ENCODE peak calls at places on chromosome 17, in ten cellular contexts. One of them, this sample, is unnamed.
A peak's percentile ranks its signal among the peaks of the same experiment; 100 is the strongest.

GRCh38 chr17:75945202-75945601 is 4.4 kb upstream of the FBF1 start:
- DNase-seq in endodermal cell: no peak
- DNase-seq in PC-3: no peak
- DNase-seq in left lung: no peak
- DNase-seq in cardiac muscle cell: no peak
- DNase-seq in breast epithelium: no peak
- DNase-seq in CD8-positive, alpha-beta T cell: no peak
- DNase-seq in OCI-LY7: no peak
- DNase-seq in mucosa of descending colon: no peak
- DNase-seq in A673: no peak
- DNase-seq in this sample: no peak

GRCh38 chr17:45889579-45889978 is 4.8 kb upstream of the MAPT start:
- DNase-seq in breast epithelium: no peak
- DNase-seq in left lung: no peak
- DNase-seq in CD8-positive, alpha-beta T cell: no peak
- DNase-seq in cardiac muscle cell: no peak
- DNase-seq in OCI-LY7: no peak
- DNase-seq in endodermal cell: peak; percentile 78
- DNase-seq in mucosa of descending colon: no peak
- DNase-seq in PC-3: no peak
- DNase-seq in A673: no peak
- DNase-seq in this sample: no peak

GRCh38 chr17:17170346-17170976 is 35.7 kb downstream of the PLD6 start:
- DNase-seq in OCI-LY7: no peak
- DNase-seq in CD8-positive, alpha-beta T cell: no peak
- DNase-seq in mucosa of descending colon: no peak
- DNase-seq in left lung: no peak
- DNase-seq in A673: no peak
- DNase-seq in PC-3: no peak
- DNase-seq in breast epithelium: peak; percentile 65
- DNase-seq in cardiac muscle cell: peak; percentile 70
- DNase-seq in endodermal cell: no peak
- DNase-seq in this sample: no peak

GRCh38 chr17:5035356-5035755 is at the start of gene SLC52A1:
- DNase-seq in endodermal cell: peak; percentile 81
- DNase-seq in left lung: no peak
- DNase-seq in mucosa of descending colon: peak; percentile 69
- DNase-seq in OCI-LY7: no peak
- DNase-seq in A673: no peak
- DNase-seq in PC-3: no peak
- DNase-seq in CD8-positive, alpha-beta T cell: no peak
- DNase-seq in cardiac muscle cell: no peak
- DNase-seq in breast epithelium: no peak
- DNase-seq in this sample: no peak

GRCh38 chr17:63516910-63517824 is 6.0 kb upstream of the KCNH6 start:
- DNase-seq in cardiac muscle cell: no peak
- DNase-seq in OCI-LY7: no peak
- DNase-seq in CD8-positive, alpha-beta T cell: no peak
- DNase-seq in PC-3: peak; percentile 89
- DNase-seq in A673: no peak
- DNase-seq in mucosa of descending colon: no peak
- DNase-seq in breast epithelium: no peak
- DNase-seq in endodermal cell: no peak
- DNase-seq in left lung: no peak
- DNase-seq in this sample: no peak

GRCh38 chr17:44216173-44216572 is 3.3 kb downstream of the UBTF start:
- DNase-seq in breast epithelium: no peak
- DNase-seq in mucosa of descending colon: no peak
- DNase-seq in left lung: no peak
- DNase-seq in A673: no peak
- DNase-seq in PC-3: no peak
- DNase-seq in CD8-positive, alpha-beta T cell: peak; percentile 59
- DNase-seq in cardiac muscle cell: no peak
- DNase-seq in endodermal cell: no peak
- DNase-seq in OCI-LY7: peak; percentile 88
- DNase-seq in this sample: no peak

GRCh38 chr17:28997811-28998210 is 8.0 kb downstream of the SEZ6 start:
- DNase-seq in OCI-LY7: no peak
- DNase-seq in CD8-positive, alpha-beta T cell: no peak
- DNase-seq in mucosa of descending colon: no peak
- DNase-seq in cardiac muscle cell: no peak
- DNase-seq in breast epithelium: no peak
- DNase-seq in endodermal cell: no peak
- DNase-seq in A673: peak; percentile 71
- DNase-seq in PC-3: no peak
- DNase-seq in left lung: no peak
- DNase-seq in this sample: no peak

GRCh38 chr17:57373071-57373470 is 116.7 kb downstream of the MSI2 start:
- DNase-seq in CD8-positive, alpha-beta T cell: no peak
- DNase-seq in endodermal cell: no peak
- DNase-seq in breast epithelium: no peak
- DNase-seq in OCI-LY7: no peak
- DNase-seq in left lung: no peak
- DNase-seq in mucosa of descending colon: no peak
- DNase-seq in A673: no peak
- DNase-seq in PC-3: no peak
- DNase-seq in cardiac muscle cell: no peak
- DNase-seq in this sample: no peak

GRCh38 chr17:50546701-50547034 is 306 bp upstream of the SPATA20 start:
- DNase-seq in CD8-positive, alpha-beta T cell: no peak
- DNase-seq in endodermal cell: no peak
- DNase-seq in cardiac muscle cell: no peak
- DNase-seq in left lung: no peak
- DNase-seq in PC-3: no peak
- DNase-seq in OCI-LY7: no peak
- DNase-seq in mucosa of descending colon: no peak
- DNase-seq in A673: no peak
- DNase-seq in breast epithelium: no peak
- DNase-seq in this sample: no peak
- H3K4me3 ChIP-seq in CD8-positive, alpha-beta T cell: peak overlapping the region; percentile 65
- H3K4me3 ChIP-seq in endodermal cell: no peak overlapping the region
- H3K4me3 ChIP-seq in cardiac muscle cell: no peak overlapping the region
- H3K4me3 ChIP-seq in left lung: no peak overlapping the region
- H3K4me3 ChIP-seq in PC-3: peak overlapping the region; percentile 72
- H3K4me3 ChIP-seq in OCI-LY7: peak overlapping the region; percentile 41
- H3K4me3 ChIP-seq in mucosa of descending colon: peak overlapping the region; percentile 26
- H3K4me3 ChIP-seq in A673: peak overlapping the region; percentile 58
- H3K4me3 ChIP-seq in breast epithelium: peak overlapping the region; percentile 72
- H3K4me3 ChIP-seq in this sample: peak overlapping the region; percentile 44

GRCh38 chr17:83202002-83203000 is 122.9 kb downstream of the METRNL start:
- DNase-seq in PC-3: no peak
- DNase-seq in mucosa of descending colon: peak; percentile 16
- DNase-seq in CD8-positive, alpha-beta T cell: no peak
- DNase-seq in breast epithelium: peak; percentile 16
- DNase-seq in left lung: peak; percentile 30
- DNase-seq in cardiac muscle cell: no peak
- DNase-seq in A673: no peak
- DNase-seq in OCI-LY7: no peak
- DNase-seq in endodermal cell: no peak
- DNase-seq in this sample: no peak

GRCh38 chr17:83203073-83203471 is 123.7 kb downstream of the METRNL start:
- DNase-seq in CD8-positive, alpha-beta T cell: peak; percentile 5
- DNase-seq in PC-3: no peak
- DNase-seq in A673: no peak
- DNase-seq in mucosa of descending colon: peak; percentile 30
- DNase-seq in OCI-LY7: no peak
- DNase-seq in cardiac muscle cell: no peak
- DNase-seq in breast epithelium: peak; percentile 52
- DNase-seq in endodermal cell: no peak
- DNase-seq in left lung: peak; percentile 82
- DNase-seq in this sample: no peak

GRCh38 chr17:83203472-83204221 is 124.2 kb downstream of the METRNL start:
- DNase-seq in A673: no peak
- DNase-seq in breast epithelium: peak; percentile 16
- DNase-seq in mucosa of descending colon: peak; percentile 23
- DNase-seq in CD8-positive, alpha-beta T cell: peak; percentile 4
- DNase-seq in cardiac muscle cell: no peak
- DNase-seq in OCI-LY7: no peak
- DNase-seq in left lung: peak; percentile 40
- DNase-seq in PC-3: no peak
- DNase-seq in endodermal cell: no peak
- DNase-seq in this sample: no peak

GRCh38 chr17:83201206-83202001 is 122.0 kb downstream of the METRNL start:
- DNase-seq in breast epithelium: peak; percentile 15
- DNase-seq in OCI-LY7: no peak
- DNase-seq in CD8-positive, alpha-beta T cell: peak; percentile 3
- DNase-seq in endodermal cell: no peak
- DNase-seq in left lung: peak; percentile 22
- DNase-seq in A673: no peak
- DNase-seq in mucosa of descending colon: no peak
- DNase-seq in cardiac muscle cell: no peak
- DNase-seq in PC-3: no peak
- DNase-seq in this sample: peak; percentile 3

DNA sequence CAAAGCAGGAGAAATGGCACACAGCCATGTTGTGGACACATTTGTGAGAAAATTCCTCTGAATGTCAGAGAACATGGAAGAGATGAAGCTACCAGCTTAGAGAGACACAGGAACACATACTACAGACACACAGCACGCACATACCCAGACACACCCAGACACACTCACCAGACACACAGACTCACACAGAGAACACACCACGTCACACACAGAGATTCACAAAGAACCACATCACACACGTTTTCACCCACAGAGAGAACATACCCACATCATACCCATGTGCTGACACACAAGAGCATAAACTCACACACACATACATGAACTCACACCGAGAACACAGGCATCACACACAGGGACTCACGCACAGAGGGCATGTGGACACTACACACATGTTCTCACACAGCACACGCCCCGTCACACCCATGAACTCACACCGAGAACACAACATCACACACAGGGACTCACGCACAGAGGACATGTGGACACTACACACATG is 124.9 kb downstream of the METRNL start:
- DNase-seq in PC-3: no peak
- DNase-seq in left lung: no peak
- DNase-seq in cardiac muscle cell: no peak
- DNase-seq in breast epithelium: no peak
- DNase-seq in A673: no peak
- DNase-seq in endodermal cell: no peak
- DNase-seq in CD8-positive, alpha-beta T cell: no peak
- DNase-seq in mucosa of descending colon: no peak
- DNase-seq in OCI-LY7: no peak
- DNase-seq in this sample: no peak
- H3K4me1 ChIP-seq in PC-3: peaks cover 15% of the 10 kb centered on the region
- H3K4me1 ChIP-seq in left lung: no peaks in the 10 kb centered on the region
- H3K4me1 ChIP-seq in cardiac muscle cell: no peaks in the 10 kb centered on the region
- H3K4me1 ChIP-seq in breast epithelium: peaks cover 14% of the 10 kb centered on the region
- H3K4me1 ChIP-seq in A673: no peaks in the 10 kb centered on the region
- H3K4me1 ChIP-seq in endodermal cell: no peaks in the 10 kb centered on the region
- H3K4me1 ChIP-seq in CD8-positive, alpha-beta T cell: peaks cover 23% of the 10 kb centered on the region
- H3K4me1 ChIP-seq in mucosa of descending colon: peaks cover 4% of the 10 kb centered on the region
- H3K4me1 ChIP-seq in OCI-LY7: peaks cover 19% of the 10 kb centered on the region
- H3K4me1 ChIP-seq in this sample: no peaks in the 10 kb centered on the region

GRCh38 chr17:7512105-7512504 is 27.9 kb downstream of the POLR2A start:
- DNase-seq in OCI-LY7: no peak
- DNase-seq in left lung: no peak
- DNase-seq in mucosa of descending colon: no peak
- DNase-seq in CD8-positive, alpha-beta T cell: no peak
- DNase-seq in breast epithelium: no peak
- DNase-seq in endodermal cell: no peak
- DNase-seq in A673: no peak
- DNase-seq in PC-3: no peak
- DNase-seq in cardiac muscle cell: no peak
- DNase-seq in this sample: no peak

GRCh38 chr17:7511108-7511507 is 26.9 kb downstream of the POLR2A start:
- DNase-seq in breast epithelium: no peak
- DNase-seq in A673: no peak
- DNase-seq in mucosa of descending colon: no peak
- DNase-seq in PC-3: no peak
- DNase-seq in endodermal cell: no peak
- DNase-seq in CD8-positive, alpha-beta T cell: no peak
- DNase-seq in OCI-LY7: no peak
- DNase-seq in cardiac muscle cell: no peak
- DNase-seq in left lung: no peak
- DNase-seq in this sample: no peak

GRCh38 chr17:7508846-7509245 is 24.7 kb downstream of the POLR2A start:
- DNase-seq in breast epithelium: no peak
- DNase-seq in PC-3: no peak
- DNase-seq in cardiac muscle cell: no peak
- DNase-seq in left lung: no peak
- DNase-seq in mucosa of descending colon: no peak
- DNase-seq in CD8-positive, alpha-beta T cell: no peak
- DNase-seq in A673: no peak
- DNase-seq in OCI-LY7: no peak
- DNase-seq in endodermal cell: no peak
- DNase-seq in this sample: no peak

GRCh38 chr17:7508150-7508549 is 24.0 kb downstream of the POLR2A start:
- DNase-seq in mucosa of descending colon: no peak
- DNase-seq in OCI-LY7: no peak
- DNase-seq in cardiac muscle cell: no peak
- DNase-seq in breast epithelium: no peak
- DNase-seq in endodermal cell: no peak
- DNase-seq in CD8-positive, alpha-beta T cell: no peak
- DNase-seq in A673: no peak
- DNase-seq in left lung: no peak
- DNase-seq in PC-3: no peak
- DNase-seq in this sample: no peak

DNA sequence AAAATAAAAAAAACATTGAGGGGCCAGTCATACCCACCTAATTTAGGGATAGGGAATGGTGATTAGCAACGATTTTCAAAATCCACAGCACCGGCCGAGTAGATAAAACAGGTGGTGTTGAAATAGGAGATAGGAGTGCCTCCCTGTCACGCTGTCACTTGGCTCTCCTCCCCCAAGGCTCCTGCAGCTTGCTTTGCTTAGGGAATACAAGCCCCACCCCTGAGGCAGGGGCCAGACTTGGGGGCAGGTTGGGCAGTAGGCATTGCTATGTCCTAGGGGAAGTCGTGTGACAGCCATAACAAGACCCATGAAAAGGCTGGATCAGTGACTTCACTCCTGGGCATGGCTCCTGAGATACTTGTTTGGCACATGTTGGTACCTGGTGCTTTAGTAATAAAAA is 25.8 kb downstream of the POLR2A start:
- DNase-seq in left lung: no peak
- DNase-seq in endodermal cell: no peak
- DNase-seq in CD8-positive, alpha-beta T cell: no peak
- DNase-seq in cardiac muscle cell: no peak
- DNase-seq in OCI-LY7: no peak
- DNase-seq in breast epithelium: no peak
- DNase-seq in mucosa of descending colon: no peak
- DNase-seq in A673: no peak
- DNase-seq in PC-3: no peak
- DNase-seq in this sample: no peak
- H3K4me3 ChIP-seq in left lung: no peak overlapping the region
- H3K4me3 ChIP-seq in endodermal cell: no peak overlapping the region
- H3K4me3 ChIP-seq in CD8-positive, alpha-beta T cell: no peak overlapping the region
- H3K4me3 ChIP-seq in cardiac muscle cell: no peak overlapping the region
- H3K4me3 ChIP-seq in OCI-LY7: no peak overlapping the region
- H3K4me3 ChIP-seq in breast epithelium: no peak overlapping the region
- H3K4me3 ChIP-seq in mucosa of descending colon: no peak overlapping the region
- H3K4me3 ChIP-seq in A673: no peak overlapping the region
- H3K4me3 ChIP-seq in PC-3: no peak overlapping the region
- H3K4me3 ChIP-seq in this sample: no peak overlapping the region

DNA sequence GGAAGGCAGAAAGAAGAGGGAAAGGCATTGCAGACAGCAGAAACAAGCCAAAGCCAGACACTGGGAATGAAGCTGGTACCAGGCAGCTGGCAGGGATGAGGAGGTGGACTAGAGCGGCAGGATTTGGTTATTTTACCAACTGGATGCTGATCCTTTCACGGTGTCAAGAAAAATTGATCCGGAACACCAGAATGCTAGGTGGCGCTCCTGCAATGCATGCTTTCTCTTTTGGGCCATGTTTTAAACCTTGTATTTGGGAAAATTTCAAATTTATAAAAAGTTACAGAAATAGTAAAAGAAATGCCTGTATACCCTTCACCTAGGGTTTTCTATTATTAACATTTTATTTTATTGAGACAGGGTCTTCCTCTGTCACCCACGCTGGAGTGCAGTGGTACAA is 224.7 kb downstream of the SOX9 start:
- DNase-seq in A673: no peak
- DNase-seq in left lung: no peak
- DNase-seq in mucosa of descending colon: no peak
- DNase-seq in endodermal cell: no peak
- DNase-seq in PC-3: no peak
- DNase-seq in breast epithelium: no peak
- DNase-seq in CD8-positive, alpha-beta T cell: no peak
- DNase-seq in OCI-LY7: no peak
- DNase-seq in cardiac muscle cell: no peak
- DNase-seq in this sample: no peak
- H3K4me1 ChIP-seq in A673: peaks cover 17% of the 10 kb centered on the region
- H3K4me1 ChIP-seq in left lung: no peaks in the 10 kb centered on the region
- H3K4me1 ChIP-seq in mucosa of descending colon: no peaks in the 10 kb centered on the region
- H3K4me1 ChIP-seq in endodermal cell: no peaks in the 10 kb centered on the region
- H3K4me1 ChIP-seq in PC-3: no peaks in the 10 kb centered on the region
- H3K4me1 ChIP-seq in breast epithelium: no peaks in the 10 kb centered on the region
- H3K4me1 ChIP-seq in CD8-positive, alpha-beta T cell: no peaks in the 10 kb centered on the region
- H3K4me1 ChIP-seq in OCI-LY7: no peaks in the 10 kb centered on the region
- H3K4me1 ChIP-seq in cardiac muscle cell: no peaks in the 10 kb centered on the region
- H3K4me1 ChIP-seq in this sample: no peaks in the 10 kb centered on the region

This sample was measured in HAP-1.